ENCODE peak calls at places on chromosomes 7 and 10, in six cellular contexts. V is amniotic epithelial cell, B is T-cell, S is SK-N-DZ, O is nephron progenitor cell, R is GF-D8. D is an unnamed sample.

GRCh38 chr10:113335603-113336002 is 217.2 kb upstream of the HABP2 start:
- DNase-seq in B (no peak), V (peak), S (no peak), R (no peak), O (no peak), D (no peak)

GRCh38 chr10:89563861-89564478 is 28.6 kb upstream of the SLC16A12 start:
- DNase-seq in V (peak), O (no peak), S (peak), B (no peak), R (no peak), D (peak)

GRCh38 chr10:3426190-3426845 is 253.7 kb upstream of the PITRM1 start:
- DNase-seq in R (no peak), S (no peak), V (peak), O (no peak), B (no peak), D (no peak)

GRCh38 chr7:97835296-97836138 is 36.7 kb downstream of the ASNS start:
- DNase-seq in O (peak), R (peak), V (peak), B (peak), S (peak), D (peak)

GRCh38 chr7:124879103-124879502 is 50.5 kb downstream of the POT1 start:
- DNase-seq in O (no peak), S (no peak), B (no peak), R (no peak), V (no peak), D (no peak)

GRCh38 chr10:44396671-44397191 is 11.8 kb upstream of the CXCL12 start:
- DNase-seq in B (no peak), S (no peak), V (no peak), O (no peak), R (no peak), D (no peak)

GRCh38 chr7:28481131-28481926 is 69.0 kb downstream of the CREB5 start:
- DNase-seq in R (no peak), V (peak), B (no peak), S (no peak), O (no peak), D (no peak)

GRCh38 chr7:7264306-7265040 is 82.1 kb downstream of the C1GALT1 start:
- DNase-seq in O (no peak), B (no peak), V (no peak), R (no peak), S (no peak), D (no peak)

GRCh38 chr10:77114181-77114821 is 523.3 kb downstream of the KCNMA1 start:
- DNase-seq in O (no peak), R (no peak), S (no peak), B (no peak), V (no peak), D (no peak)

GRCh38 chr7:67593807-67594206 is 597.2 kb downstream of the TYW1 start:
- DNase-seq in O (peak), B (no peak), R (no peak), V (no peak), S (no peak), D (no peak)

GRCh38 chr7:50295133-50295532 is 9.4 kb upstream of the IKZF1 start:
- DNase-seq in R (no peak), S (no peak), B (no peak), O (no peak), V (no peak), D (no peak)

GRCh38 chr7:87882538-87882937 is 6.2 kb downstream of the DBF4 start:
- DNase-seq in O (no peak), V (no peak), S (no peak), B (no peak), R (no peak), D (no peak)

GRCh38 chr10:111084346-111085255 is 7.8 kb downstream of the ADRA2A start:
- DNase-seq in B (no peak), V (peak), O (no peak), S (no peak), R (no peak), D (no peak)

GRCh38 chr7:71793251-71793650 is 618.9 kb downstream of the CALN1 start:
- DNase-seq in R (no peak), O (no peak), S (no peak), B (no peak), V (no peak), D (no peak)

GRCh38 chr10:3398825-3399646 is 226.5 kb upstream of the PITRM1 start:
- DNase-seq in O (no peak), R (no peak), S (peak), V (no peak), B (no peak), D (no peak)

GRCh38 chr7:16883918-16884317 is 2.1 kb upstream of the AGR3 start:
- DNase-seq in R (no peak), S (no peak), B (no peak), O (no peak), V (no peak), D (no peak)

GRCh38 chr7:117186631-117187030 is 136.2 kb downstream of the WNT2 start:
- DNase-seq in V (no peak), S (no peak), B (no peak), R (no peak), O (no peak), D (no peak)

GRCh38 chr10:99368646-99369045 is 39.5 kb downstream of the CNNM1 start:
- DNase-seq in O (no peak), R (no peak), B (no peak), S (no peak), V (no peak), D (no peak)

GRCh38 chr10:75096749-75097148 is 14.7 kb upstream of the SAMD8 start:
- DNase-seq in V (no peak), R (no peak), S (no peak), O (no peak), B (no peak), D (no peak)

GRCh38 chr10:104300002-104300735 is 31.2 kb downstream of the GSTO2 start:
- DNase-seq in V (peak), R (no peak), S (no peak), B (no peak), O (no peak), D (no peak)

GRCh38 chr10:10605551-10606081 is 412.1 kb upstream of the CELF2 start:
- DNase-seq in S (no peak), O (no peak), B (no peak), R (no peak), V (peak), D (no peak)

GRCh38 chr7:93352881-93353280 is 120.7 kb downstream of the VPS50 start:
- DNase-seq in O (no peak), S (no peak), R (no peak), B (no peak), V (no peak), D (no peak)

GRCh38 chr7:70190266-70190665 is 592.0 kb downstream of the AUTS2 start:
- DNase-seq in S (no peak), O (no peak), R (no peak), V (no peak), B (no peak), D (no peak)

GRCh38 chr10:104689105-104689504 is 48.0 kb downstream of the SORCS3 start:
- DNase-seq in R (no peak), V (no peak), B (no peak), S (no peak), O (no peak), D (no peak)

GRCh38 chr10:33376976-33377657 is 42.6 kb upstream of the NRP1 start:
- DNase-seq in V (peak), O (no peak), R (no peak), S (no peak), B (no peak), D (no peak)

GRCh38 chr7:16926283-16926682 is 44.5 kb upstream of the AGR3 start:
- DNase-seq in O (no peak), S (no peak), B (no peak), V (peak), R (peak), D (no peak)

GRCh38 chr7:106952658-106953231 is 87.7 kb downstream of the PIK3CG start:
- DNase-seq in B (no peak), O (no peak), S (no peak), V (no peak), R (no peak), D (no peak)

GRCh38 chr10:68087338-68088029 is 12.4 kb upstream of the HERC4 start:
- DNase-seq in O (no peak), V (no peak), S (no peak), R (no peak), B (no peak), D (no peak)

GRCh38 chr10:60222060-60222459 is 167.6 kb downstream of the ANK3 start:
- DNase-seq in S (no peak), B (no peak), R (no peak), V (no peak), O (no peak), D (no peak)

D was measured in effector memory CD8-positive, alpha-beta T cell.